ENCODE peak calls at places on chromosomes 3 and 15, in six cellular contexts. F, I, M, V, X and J are unnamed samples. For H3K4me1, the result is how much of the 10 kb centered on the place peaks cover.

GRCh38 chr3:72181231-72181630 is 396.3 kb upstream of the PROK2 start:
- DNase-seq in V (no peak), M (no peak), I (peak), F (no peak), X (no peak), J (no peak)

GRCh38 chr3:126858887-126859286 is 124.0 kb upstream of the PLXNA1 start:
- DNase-seq in M (no peak), F (no peak), X (no peak), I (peak), V (no peak), J (no peak)

GRCh38 chr3:80338366-80338765 is 570.6 kb upstream of the ROBO1 start:
- DNase-seq in M (no peak), F (no peak), V (no peak), I (peak), X (no peak), J (no peak)

GRCh38 chr3:72177075-72178050 is 392.4 kb upstream of the PROK2 start:
- DNase-seq in V (peak), I (no peak), F (peak), M (peak), X (peak), J (peak)

GRCh38 chr3:72982653-72983366 is 13.8 kb upstream of the PPP4R2 start:
- DNase-seq in F (no peak), X (no peak), V (no peak), I (no peak), M (no peak), J (no peak)

GRCh38 chr3:140406655-140407054 is 271.2 kb upstream of the TRIM42 start:
- DNase-seq in I (no peak), M (no peak), F (no peak), V (no peak), X (no peak), J (no peak)

GRCh38 chr3:193140381-193140780 is 100.6 kb upstream of the PLAAT1 start:
- DNase-seq in V (no peak), I (peak), M (no peak), F (no peak), X (no peak), J (no peak)

GRCh38 chr15:35305906-35306305 is 220.8 kb upstream of the NANOGP8 start:
- DNase-seq in V (no peak), I (peak), F (no peak), X (no peak), M (no peak), J (no peak)

GRCh38 chr3:105284876-105285275 is 81.8 kb upstream of the ALCAM start:
- DNase-seq in V (no peak), X (no peak), I (peak), M (no peak), F (no peak), J (no peak)

GRCh38 chr15:64678126-64678819 is 97.1 kb downstream of the RBPMS2 start:
- DNase-seq in V (no peak), M (no peak), F (no peak), X (no peak), I (no peak), J (no peak)

GRCh38 chr3:194346621-194347020 is 4.5 kb downstream of the CPN2 start:
- DNase-seq in I (no peak), F (no peak), V (no peak), M (no peak), X (no peak), J (no peak)

GRCh38 chr3:190178779-190179178 is 58.1 kb upstream of the P3H2 start:
- DNase-seq in I (no peak), M (no peak), X (no peak), F (no peak), V (no peak), J (no peak)

GRCh38 chr3:113769551-113769950 is 22.7 kb downstream of the ATP6V1A start:
- DNase-seq in I (peak), X (no peak), F (no peak), V (no peak), M (no peak), J (no peak)

GRCh38 chr3:16890605-16891333 is 6.0 kb downstream of the PLCL2 start:
- DNase-seq in X (no peak), I (peak), V (no peak), M (no peak), F (no peak), J (no peak)

GRCh38 chr3:113601240-113601639 is 68.9 kb downstream of the SIDT1 start:
- DNase-seq in I (no peak), X (no peak), V (no peak), M (no peak), F (no peak), J (no peak)

GRCh38 chr3:171054231-171054630 is 27.7 kb upstream of the SLC2A2 start:
- DNase-seq in X (no peak), V (no peak), F (no peak), M (no peak), I (no peak), J (no peak)

GRCh38 chr3:123157209-123157597 is 44.5 kb upstream of the SEC22A start:
- DNase-seq in M (no peak), V (no peak), I (no peak), F (no peak), X (peak), J (no peak)

GRCh38 chr15:63984331-63984730 is 62.0 kb downstream of the DAPK2 start:
- DNase-seq in X (no peak), F (no peak), I (no peak), V (no peak), M (no peak), J (no peak)

GRCh38 chr15:89946681-89947313 is 34.0 kb upstream of the ARPIN start:
- DNase-seq in V (no peak), I (peak), F (peak), M (no peak), X (peak), J (no peak)

GRCh38 chr3:126355777-126356372 is 1.3 kb downstream of the KLF15 start:
- DNase-seq in F (peak), I (no peak), X (peak), M (peak), V (peak), J (peak)

GRCh38 chr3:188574885-188575284 is 420.9 kb downstream of the LPP start:
- DNase-seq in X (no peak), I (no peak), M (no peak), V (no peak), F (no peak), J (no peak)

GRCh38 chr3:128800241-128801187 is 74.5 kb downstream of the RAB7A start:
- DNase-seq in X (no peak), F (no peak), V (peak), I (no peak), M (peak), J (no peak)

GRCh38 chr3:133869601-133870000 is 26.1 kb downstream of the RAB6B start:
- DNase-seq in F (no peak), M (no peak), X (no peak), V (no peak), I (no peak), J (no peak)

GRCh38 chr3:57768595-57768994 is 12.5 kb downstream of the SLMAP start:
- DNase-seq in F (no peak), V (no peak), I (no peak), M (no peak), X (no peak), J (no peak)

GRCh38 chr3:57770121-57770828 is 14.2 kb downstream of the SLMAP start:
- DNase-seq in V (no peak), M (no peak), F (no peak), I (no peak), X (no peak), J (no peak)

GRCh38 chr3:57764794-57765193 is 8.7 kb downstream of the SLMAP start:
- DNase-seq in X (no peak), M (no peak), V (no peak), I (no peak), F (no peak), J (no peak)
- TF ChIP-seq CTCF in X (no peak), M (no peak), V (no peak), I (no peak), F (no peak), J (no peak)

GRCh38 chr3:51620543-51620942 is 50.5 kb upstream of the TEX264 start:
- DNase-seq in F (no peak), I (no peak), X (no peak), M (no peak), V (no peak), J (no peak)

GRCh38 chr3:51617597-51617996 is 53.5 kb upstream of the TEX264 start:
- DNase-seq in F (no peak), I (no peak), V (no peak), X (no peak), M (no peak), J (no peak)

GRCh38 chr3:51621091-51621892 is 49.8 kb upstream of the TEX264 start:
- DNase-seq in X (no peak), F (no peak), I (no peak), M (peak), V (no peak), J (no peak)

GRCh38 chr3:51622402-51622801 is 48.6 kb upstream of the TEX264 start:
- DNase-seq in M (no peak), I (no peak), F (no peak), X (no peak), V (no peak), J (no peak)

DNA sequence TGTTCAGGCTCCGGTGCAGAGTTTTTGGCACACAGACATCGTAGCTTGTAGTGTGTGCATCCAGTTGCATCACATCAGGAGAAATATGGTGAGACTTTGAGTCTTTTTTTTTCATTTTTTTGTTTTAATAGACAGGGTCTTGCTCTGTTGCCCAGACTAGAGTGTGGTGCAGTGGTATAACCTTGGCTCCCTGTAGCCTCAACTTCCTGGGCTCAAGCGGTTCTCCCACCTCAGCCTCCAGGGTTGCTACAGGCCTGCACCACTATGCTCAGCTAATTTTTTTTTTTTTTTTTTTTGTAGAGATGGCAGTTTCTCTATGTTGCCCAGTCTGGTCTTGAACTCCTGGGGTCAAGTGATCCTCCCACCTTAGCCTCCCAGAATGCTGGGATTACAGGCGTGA is 51.1 kb upstream of the TEX264 start:
- DNase-seq in F (no peak), X (no peak), M (no peak), I (no peak), V (no peak), J (no peak)
- H3K4me1 ChIP-seq in F (under half), X (under half), M (under half), I (under half), V (under half), J (under half)

DNA sequence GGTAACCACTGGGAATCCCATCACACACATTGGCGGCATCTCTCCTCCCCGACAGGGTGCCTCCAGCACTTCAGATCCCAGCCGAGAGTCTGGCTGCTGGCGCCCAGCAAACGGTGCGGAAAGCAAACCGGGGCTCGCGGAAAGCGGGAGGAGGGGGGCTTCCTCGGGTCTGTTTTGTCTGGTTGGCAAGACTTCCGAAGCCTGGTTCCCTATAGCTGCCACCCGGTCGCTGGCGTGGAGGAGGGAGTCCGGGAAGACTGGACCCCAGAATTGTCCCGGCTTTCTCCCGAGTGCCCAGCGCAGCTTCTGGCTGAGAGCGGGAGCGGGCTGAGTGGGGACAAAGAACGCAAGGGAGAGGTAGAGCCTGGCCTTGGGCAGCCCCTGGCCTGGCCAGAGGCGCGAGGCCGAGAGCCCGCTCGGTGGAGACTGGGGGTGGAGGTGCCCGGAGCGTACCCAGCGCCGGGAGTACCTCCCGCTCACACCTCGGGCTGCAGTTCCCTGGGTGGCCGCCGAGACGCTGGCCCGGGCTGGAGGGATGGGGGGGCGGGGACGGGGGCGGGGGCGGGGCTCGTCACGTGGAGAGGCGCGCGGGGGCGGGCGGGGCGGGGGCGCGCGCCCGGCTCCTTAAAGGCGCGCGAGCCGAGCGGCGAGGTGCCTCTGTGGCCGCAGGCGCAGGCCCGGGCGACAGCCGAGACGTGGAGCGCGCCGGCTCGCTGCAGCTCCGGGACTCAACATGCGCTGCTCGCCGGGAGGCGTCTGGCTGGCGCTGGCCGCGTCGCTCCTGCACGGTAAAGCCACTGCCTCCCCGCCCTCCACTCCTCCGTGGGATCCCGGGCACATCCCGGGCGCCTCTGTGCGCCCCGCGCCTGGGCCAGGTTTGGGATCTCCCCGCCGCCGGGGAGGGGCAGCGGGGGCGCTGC is at the start of gene CHRNA7:
- DNase-seq in M (peak), X (peak), F (peak), V (peak), I (peak), J (peak)
- H3K4me3 ChIP-seq in M (peak), X (peak), F (no peak), V (peak), I (peak), J (peak)

DNA sequence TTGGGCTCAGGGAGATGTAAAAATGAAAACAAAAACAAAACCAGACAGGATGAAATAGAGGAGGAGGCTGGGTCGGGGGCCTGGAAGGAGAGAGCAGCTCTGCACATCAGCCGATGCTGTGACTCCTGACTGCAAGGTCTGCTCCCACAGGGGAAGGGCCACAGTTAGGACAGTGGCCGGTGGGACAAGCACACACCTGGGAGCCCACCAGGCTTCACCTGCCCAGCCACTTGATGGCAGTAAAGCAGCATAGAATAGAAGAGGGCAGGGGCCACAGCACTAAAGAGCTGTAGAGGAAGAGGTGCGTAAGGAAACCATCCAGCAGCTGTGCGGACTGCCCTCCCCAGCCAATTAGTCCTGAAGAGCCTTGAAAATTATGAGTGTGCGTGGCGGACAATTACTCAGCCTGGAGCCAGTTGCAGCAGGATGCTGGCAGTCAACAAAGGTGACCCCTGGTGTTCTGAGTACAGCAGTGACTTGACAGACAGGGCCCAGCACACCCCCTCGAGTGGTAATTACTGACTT is 29.8 kb downstream of the ALS2CL start:
- DNase-seq in F (no peak), I (peak), M (no peak), X (peak), V (peak), J (no peak)
- TF ChIP-seq CTCF in F (no peak), I (peak), M (no peak), X (no peak), V (peak), J (no peak)

GRCh38 chr15:88844749-88845386 is 41.6 kb downstream of the ACAN start:
- DNase-seq in F (no peak), X (no peak), V (no peak), I (no peak), M (no peak), J (no peak)

GRCh38 chr15:88845616-88846015 is 42.4 kb downstream of the ACAN start:
- DNase-seq in V (no peak), F (no peak), M (no peak), X (no peak), I (no peak), J (no peak)

GRCh38 chr15:88848203-88848602 is 45.0 kb downstream of the ACAN start:
- DNase-seq in F (no peak), M (no peak), X (no peak), V (no peak), I (no peak), J (no peak)

GRCh38 chr15:88849376-88850122 is 45.8 kb downstream of the HAPLN3 start:
- DNase-seq in F (no peak), M (no peak), V (no peak), I (no peak), X (no peak), J (no peak)

GRCh38 chr15:88847144-88847543 is 43.9 kb downstream of the ACAN start:
- DNase-seq in V (no peak), I (no peak), M (no peak), X (no peak), F (no peak), J (no peak)
- H3K4me1 ChIP-seq in V (under half), I (under half), M (under half), X (under half), F (under half), J (under half)

DNA sequence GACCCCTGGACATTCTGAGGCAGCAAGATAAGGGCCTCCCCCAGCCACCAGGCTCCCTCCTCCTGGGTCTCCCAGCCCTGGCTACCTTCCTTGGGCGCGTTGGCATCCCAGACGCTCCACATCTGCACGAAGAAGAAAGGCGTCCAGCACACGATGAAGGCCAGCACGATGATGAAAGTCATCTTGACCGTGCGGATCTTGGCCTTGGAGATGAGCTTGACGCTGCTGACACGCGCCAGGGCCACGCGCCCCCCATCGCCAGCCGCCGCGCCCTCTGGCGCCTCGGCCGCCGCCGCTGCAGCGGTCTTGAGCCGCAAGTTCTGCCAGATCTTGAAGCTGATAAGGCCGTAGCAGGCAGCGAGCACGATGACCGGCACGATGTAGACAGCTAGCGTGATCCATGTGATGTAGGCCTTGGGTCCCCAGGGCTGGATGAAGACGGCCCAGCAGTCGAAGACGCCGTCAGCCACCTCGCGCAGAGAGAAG is 2.2 kb downstream of the OXTR start:
- DNase-seq in F (no peak), M (no peak), X (no peak), I (no peak), V (no peak), J (no peak)
- H3K4me3 ChIP-seq in F (no peak), M (no peak), X (peak), I (peak), V (no peak), J (no peak)

GRCh38 chr15:30033211-30033610 is 49.5 kb upstream of the GOLGA8J start:
- DNase-seq in M (no peak), I (no peak), V (no peak), F (no peak), X (no peak), J (no peak)

GRCh38 chr15:30036304-30036703 is 46.5 kb upstream of the GOLGA8J start:
- DNase-seq in V (no peak), F (no peak), M (no peak), X (no peak), I (no peak), J (no peak)

GRCh38 chr15:30033763-30034162 is 49.0 kb upstream of the GOLGA8J start:
- DNase-seq in F (no peak), M (no peak), I (no peak), V (no peak), X (no peak), J (no peak)

DNA sequence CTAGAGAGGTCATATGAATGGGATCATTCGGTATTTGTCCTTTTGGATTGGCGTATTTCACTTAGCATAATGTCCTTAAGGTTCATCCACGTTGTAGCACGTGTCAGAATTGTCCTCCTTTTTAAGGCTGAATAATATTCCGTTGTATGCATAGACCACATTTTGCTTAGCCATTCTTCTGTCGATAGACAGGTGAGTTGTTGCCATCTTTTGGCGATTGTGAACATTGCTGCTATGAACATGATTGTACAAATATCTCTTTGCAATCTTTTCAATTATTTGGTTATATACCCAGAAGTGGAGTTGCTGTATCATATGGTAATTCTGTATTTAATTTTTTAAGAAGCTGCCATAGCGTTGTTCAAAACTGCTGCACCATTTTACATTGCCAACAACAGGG is 52.4 kb upstream of the GOLGA8J start:
- DNase-seq in V (no peak), X (no peak), M (no peak), F (no peak), I (peak), J (no peak)
- TF ChIP-seq CTCF in V (no peak), X (no peak), M (no peak), F (no peak), I (peak), J (no peak)

GRCh38 chr3:15781131-15781530 is 16.6 kb downstream of the ANKRD28 start:
- DNase-seq in X (no peak), V (no peak), M (no peak), F (no peak), I (no peak), J (no peak)

GRCh38 chr3:15781637-15782402 is 16.0 kb downstream of the ANKRD28 start:
- DNase-seq in F (no peak), V (no peak), I (no peak), M (no peak), X (no peak), J (no peak)

GRCh38 chr3:15783361-15783969 is 14.3 kb downstream of the ANKRD28 start:
- DNase-seq in M (no peak), V (no peak), I (peak), X (no peak), F (no peak), J (no peak)

GRCh38 chr3:15779111-15779510 is 18.7 kb downstream of the ANKRD28 start:
- DNase-seq in F (no peak), M (no peak), V (no peak), I (no peak), X (no peak), J (no peak)

GRCh38 chr3:15782429-15782828 is 15.3 kb downstream of the ANKRD28 start:
- DNase-seq in X (no peak), V (no peak), F (no peak), I (no peak), M (no peak), J (no peak)
- H3K4me1 ChIP-seq in X (under half), V (under half), F (under half), I (under half), M (under half), J (under half)